ENCODE peak calls at places on chromosome 15, in seven cellular contexts. One of them, this sample, is unnamed.

GRCh38 chr15:69990566-69991391 is 106.9 kb downstream of the TLE3 start:
- DNase-seq in cardiac muscle cell: no peak
- DNase-seq in cardiac fibroblast: no peak
- DNase-seq in WTC11: no peak
- DNase-seq in hepatocyte: no peak
- DNase-seq in fibroblast of the aortic adventitia: no peak
- DNase-seq in endothelial cell of umbilical vein: no peak
- DNase-seq in this sample: no peak

GRCh38 chr15:78929536-78930264 is 15.1 kb downstream of the CTSH start:
- DNase-seq in endothelial cell of umbilical vein: no peak
- DNase-seq in hepatocyte: no peak
- DNase-seq in cardiac muscle cell: no peak
- DNase-seq in fibroblast of the aortic adventitia: no peak
- DNase-seq in WTC11: no peak
- DNase-seq in cardiac fibroblast: no peak
- DNase-seq in this sample: no peak

GRCh38 chr15:36498401-36498800 is 81.0 kb upstream of the CDIN1 start:
- DNase-seq in fibroblast of the aortic adventitia: no peak
- DNase-seq in cardiac fibroblast: peak
- DNase-seq in cardiac muscle cell: no peak
- DNase-seq in WTC11: no peak
- DNase-seq in hepatocyte: no peak
- DNase-seq in endothelial cell of umbilical vein: no peak
- DNase-seq in this sample: no peak

GRCh38 chr15:45451265-45451664 is 71.3 kb downstream of the SLC30A4 start:
- DNase-seq in endothelial cell of umbilical vein: no peak
- DNase-seq in hepatocyte: no peak
- DNase-seq in cardiac fibroblast: no peak
- DNase-seq in WTC11: no peak
- DNase-seq in cardiac muscle cell: no peak
- DNase-seq in fibroblast of the aortic adventitia: no peak
- DNase-seq in this sample: no peak

GRCh38 chr15:93027413-93027812 is 61.6 kb downstream of the RGMA start:
- DNase-seq in hepatocyte: no peak
- DNase-seq in fibroblast of the aortic adventitia: peak
- DNase-seq in cardiac fibroblast: no peak
- DNase-seq in cardiac muscle cell: no peak
- DNase-seq in endothelial cell of umbilical vein: no peak
- DNase-seq in WTC11: no peak
- DNase-seq in this sample: no peak

GRCh38 chr15:61528590-61528929 is 299.5 kb upstream of the RORA start:
- DNase-seq in hepatocyte: no peak
- DNase-seq in cardiac fibroblast: peak
- DNase-seq in endothelial cell of umbilical vein: peak
- DNase-seq in fibroblast of the aortic adventitia: no peak
- DNase-seq in WTC11: no peak
- DNase-seq in cardiac muscle cell: no peak
- DNase-seq in this sample: no peak

GRCh38 chr15:66963710-66964109 is 101.7 kb upstream of the SMAD3 start:
- DNase-seq in cardiac muscle cell: no peak
- DNase-seq in hepatocyte: no peak
- DNase-seq in endothelial cell of umbilical vein: no peak
- DNase-seq in WTC11: no peak
- DNase-seq in fibroblast of the aortic adventitia: no peak
- DNase-seq in cardiac fibroblast: no peak
- DNase-seq in this sample: no peak

GRCh38 chr15:63203451-63204090 is 14.2 kb downstream of the RAB8B start:
- DNase-seq in hepatocyte: no peak
- DNase-seq in WTC11: no peak
- DNase-seq in cardiac fibroblast: no peak
- DNase-seq in fibroblast of the aortic adventitia: no peak
- DNase-seq in cardiac muscle cell: no peak
- DNase-seq in endothelial cell of umbilical vein: no peak
- DNase-seq in this sample: no peak

GRCh38 chr15:38004218-38004848 is 69.9 kb downstream of the TMCO5A start:
- DNase-seq in fibroblast of the aortic adventitia: no peak
- DNase-seq in cardiac fibroblast: no peak
- DNase-seq in cardiac muscle cell: no peak
- DNase-seq in WTC11: no peak
- DNase-seq in hepatocyte: no peak
- DNase-seq in endothelial cell of umbilical vein: no peak
- DNase-seq in this sample: no peak

GRCh38 chr15:28456476-28457395 is 76.0 kb downstream of the GOLGA8G start:
- DNase-seq in WTC11: peak
- DNase-seq in hepatocyte: peak
- DNase-seq in cardiac muscle cell: no peak
- DNase-seq in fibroblast of the aortic adventitia: no peak
- DNase-seq in cardiac fibroblast: no peak
- DNase-seq in endothelial cell of umbilical vein: no peak
- DNase-seq in this sample: peak

GRCh38 chr15:26325495-26325894 is 447.4 kb downstream of the GABRB3 start:
- DNase-seq in fibroblast of the aortic adventitia: no peak
- DNase-seq in WTC11: no peak
- DNase-seq in cardiac fibroblast: no peak
- DNase-seq in cardiac muscle cell: no peak
- DNase-seq in endothelial cell of umbilical vein: no peak
- DNase-seq in hepatocyte: no peak
- DNase-seq in this sample: no peak

GRCh38 chr15:58980351-58980939 is 7.0 kb upstream of the RNF111 start:
- DNase-seq in WTC11: no peak
- DNase-seq in endothelial cell of umbilical vein: peak
- DNase-seq in cardiac fibroblast: peak
- DNase-seq in fibroblast of the aortic adventitia: peak
- DNase-seq in cardiac muscle cell: peak
- DNase-seq in hepatocyte: peak
- DNase-seq in this sample: no peak

GRCh38 chr15:78477295-78477694 is 30.1 kb upstream of the HYKK start:
- DNase-seq in fibroblast of the aortic adventitia: no peak
- DNase-seq in hepatocyte: no peak
- DNase-seq in cardiac fibroblast: no peak
- DNase-seq in cardiac muscle cell: no peak
- DNase-seq in WTC11: no peak
- DNase-seq in endothelial cell of umbilical vein: no peak
- DNase-seq in this sample: no peak

GRCh38 chr15:83305696-83306291 is 21.3 kb upstream of the BNC1 start:
- DNase-seq in cardiac fibroblast: no peak
- DNase-seq in hepatocyte: peak
- DNase-seq in endothelial cell of umbilical vein: no peak
- DNase-seq in cardiac muscle cell: peak
- DNase-seq in WTC11: peak
- DNase-seq in fibroblast of the aortic adventitia: no peak
- DNase-seq in this sample: no peak

GRCh38 chr15:100783760-100784492 is 95.7 kb upstream of the ALDH1A3 start:
- DNase-seq in endothelial cell of umbilical vein: no peak
- DNase-seq in cardiac muscle cell: no peak
- DNase-seq in hepatocyte: no peak
- DNase-seq in cardiac fibroblast: no peak
- DNase-seq in WTC11: peak
- DNase-seq in fibroblast of the aortic adventitia: no peak
- DNase-seq in this sample: peak

GRCh38 chr15:95734422-95735316 is 595.8 kb upstream of the NR2F2 start:
- DNase-seq in fibroblast of the aortic adventitia: peak
- DNase-seq in endothelial cell of umbilical vein: peak
- DNase-seq in hepatocyte: no peak
- DNase-seq in cardiac muscle cell: no peak
- DNase-seq in WTC11: no peak
- DNase-seq in cardiac fibroblast: peak
- DNase-seq in this sample: no peak

GRCh38 chr15:52527898-52528464 is 699 bp downstream of the MYO5A start:
- DNase-seq in hepatocyte: peak
- DNase-seq in WTC11: no peak
- DNase-seq in cardiac fibroblast: peak
- DNase-seq in cardiac muscle cell: peak
- DNase-seq in fibroblast of the aortic adventitia: peak
- DNase-seq in endothelial cell of umbilical vein: peak
- DNase-seq in this sample: no peak

GRCh38 chr15:101307048-101307896 is 12.2 kb upstream of the SNRPA1 start:
- DNase-seq in fibroblast of the aortic adventitia: no peak
- DNase-seq in endothelial cell of umbilical vein: no peak
- DNase-seq in cardiac muscle cell: no peak
- DNase-seq in WTC11: no peak
- DNase-seq in hepatocyte: no peak
- DNase-seq in cardiac fibroblast: no peak
- DNase-seq in this sample: peak

GRCh38 chr15:65355173-65355982 is 22.4 kb downstream of the IGDCC3 start:
- DNase-seq in cardiac muscle cell: peak
- DNase-seq in endothelial cell of umbilical vein: no peak
- DNase-seq in fibroblast of the aortic adventitia: no peak
- DNase-seq in hepatocyte: peak
- DNase-seq in WTC11: no peak
- DNase-seq in cardiac fibroblast: no peak
- DNase-seq in this sample: no peak

GRCh38 chr15:49421991-49422390 is 1.1 kb upstream of the FGF7 start:
- DNase-seq in endothelial cell of umbilical vein: peak
- DNase-seq in fibroblast of the aortic adventitia: peak
- DNase-seq in hepatocyte: peak
- DNase-seq in cardiac muscle cell: peak
- DNase-seq in WTC11: peak
- DNase-seq in cardiac fibroblast: peak
- DNase-seq in this sample: no peak

GRCh38 chr15:57551717-57552677 is 39.7 kb upstream of the MYZAP start:
- DNase-seq in hepatocyte: peak
- DNase-seq in WTC11: peak
- DNase-seq in cardiac muscle cell: peak
- DNase-seq in endothelial cell of umbilical vein: peak
- DNase-seq in cardiac fibroblast: peak
- DNase-seq in fibroblast of the aortic adventitia: peak
- DNase-seq in this sample: peak

GRCh38 chr15:51161491-51162260 is 67.0 kb upstream of the TNFAIP8L3 start:
- DNase-seq in cardiac muscle cell: no peak
- DNase-seq in WTC11: no peak
- DNase-seq in endothelial cell of umbilical vein: no peak
- DNase-seq in cardiac fibroblast: no peak
- DNase-seq in hepatocyte: no peak
- DNase-seq in fibroblast of the aortic adventitia: no peak
- DNase-seq in this sample: no peak

GRCh38 chr15:81982808-81983207 is 63.0 kb downstream of the MEX3B start:
- DNase-seq in fibroblast of the aortic adventitia: no peak
- DNase-seq in endothelial cell of umbilical vein: no peak
- DNase-seq in WTC11: no peak
- DNase-seq in cardiac muscle cell: no peak
- DNase-seq in hepatocyte: no peak
- DNase-seq in cardiac fibroblast: no peak
- DNase-seq in this sample: no peak
- TF ChIP-seq CTCF in fibroblast of the aortic adventitia: no peak
- TF ChIP-seq CTCF in endothelial cell of umbilical vein: no peak
- TF ChIP-seq CTCF in WTC11: no peak
- TF ChIP-seq CTCF in cardiac muscle cell: no peak
- TF ChIP-seq CTCF in hepatocyte: no peak
- TF ChIP-seq CTCF in cardiac fibroblast: no peak
- TF ChIP-seq CTCF in this sample: no peak

GRCh38 chr15:60208708-60209107 is 189.1 kb downstream of the ANXA2 start:
- DNase-seq in endothelial cell of umbilical vein: no peak
- DNase-seq in cardiac muscle cell: peak
- DNase-seq in cardiac fibroblast: peak
- DNase-seq in fibroblast of the aortic adventitia: peak
- DNase-seq in WTC11: no peak
- DNase-seq in hepatocyte: no peak
- DNase-seq in this sample: no peak

GRCh38 chr15:60215225-60215963 is 182.4 kb downstream of the ANXA2 start:
- DNase-seq in hepatocyte: no peak
- DNase-seq in endothelial cell of umbilical vein: no peak
- DNase-seq in fibroblast of the aortic adventitia: no peak
- DNase-seq in WTC11: no peak
- DNase-seq in cardiac fibroblast: no peak
- DNase-seq in cardiac muscle cell: no peak
- DNase-seq in this sample: no peak

GRCh38 chr15:60214201-60214600 is 183.6 kb downstream of the ANXA2 start:
- DNase-seq in fibroblast of the aortic adventitia: no peak
- DNase-seq in cardiac muscle cell: no peak
- DNase-seq in WTC11: no peak
- DNase-seq in hepatocyte: no peak
- DNase-seq in endothelial cell of umbilical vein: no peak
- DNase-seq in cardiac fibroblast: no peak
- DNase-seq in this sample: no peak

GRCh38 chr15:60213377-60214010 is 184.3 kb downstream of the ANXA2 start:
- DNase-seq in fibroblast of the aortic adventitia: no peak
- DNase-seq in cardiac muscle cell: no peak
- DNase-seq in endothelial cell of umbilical vein: no peak
- DNase-seq in hepatocyte: no peak
- DNase-seq in WTC11: no peak
- DNase-seq in cardiac fibroblast: no peak
- DNase-seq in this sample: no peak

GRCh38 chr15:60212536-60212935 is 185.2 kb downstream of the ANXA2 start:
- DNase-seq in endothelial cell of umbilical vein: no peak
- DNase-seq in cardiac muscle cell: no peak
- DNase-seq in hepatocyte: no peak
- DNase-seq in WTC11: peak
- DNase-seq in fibroblast of the aortic adventitia: no peak
- DNase-seq in cardiac fibroblast: no peak
- DNase-seq in this sample: no peak
- TF ChIP-seq CTCF in endothelial cell of umbilical vein: no peak
- TF ChIP-seq CTCF in cardiac muscle cell: no peak
- TF ChIP-seq CTCF in hepatocyte: no peak
- TF ChIP-seq CTCF in WTC11: no peak
- TF ChIP-seq CTCF in fibroblast of the aortic adventitia: no peak
- TF ChIP-seq CTCF in cardiac fibroblast: no peak
- TF ChIP-seq CTCF in this sample: no peak

DNA sequence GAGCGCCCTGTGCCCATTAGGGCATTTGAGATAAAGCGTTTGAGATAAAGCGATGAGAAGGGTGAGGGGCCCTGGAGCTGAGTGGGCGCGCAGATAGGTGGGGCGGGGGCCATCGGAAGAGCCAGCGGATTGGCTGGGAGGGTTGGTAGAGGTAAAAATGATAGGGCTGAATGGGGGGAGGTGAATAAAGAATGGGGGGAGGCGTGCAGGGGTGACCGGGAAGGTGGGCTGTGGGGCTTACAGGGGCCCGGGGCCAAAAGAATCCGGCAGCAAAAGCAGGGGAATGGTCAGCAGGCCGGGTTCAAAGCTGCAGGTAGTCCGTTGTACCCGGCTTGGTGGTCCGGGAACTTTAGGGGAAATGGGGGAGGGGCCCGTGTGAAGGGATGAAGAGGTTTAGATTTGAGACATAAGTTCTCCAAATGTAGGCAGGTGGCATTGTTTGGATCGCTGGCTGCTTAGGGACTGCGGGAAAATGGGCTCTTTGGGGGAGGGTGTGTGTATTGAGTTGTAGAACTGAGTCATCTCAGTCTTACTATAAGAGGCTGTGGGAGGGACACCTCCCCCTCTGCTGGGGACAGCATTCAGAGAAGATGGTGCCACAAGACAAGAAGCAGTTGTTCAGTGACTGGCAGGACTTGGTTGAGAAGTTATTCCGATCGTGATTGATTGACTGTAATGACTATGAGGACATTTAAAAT is 623 bp downstream of the ARID3B start:
- DNase-seq in cardiac fibroblast: peak
- DNase-seq in cardiac muscle cell: peak
- DNase-seq in hepatocyte: peak
- DNase-seq in fibroblast of the aortic adventitia: peak
- DNase-seq in endothelial cell of umbilical vein: peak
- DNase-seq in WTC11: no peak
- DNase-seq in this sample: no peak
- TF ChIP-seq CTCF in cardiac fibroblast: no peak
- TF ChIP-seq CTCF in cardiac muscle cell: no peak
- TF ChIP-seq CTCF in hepatocyte: no peak
- TF ChIP-seq CTCF in fibroblast of the aortic adventitia: no peak
- TF ChIP-seq CTCF in endothelial cell of umbilical vein: no peak
- TF ChIP-seq CTCF in WTC11: no peak
- TF ChIP-seq CTCF in this sample: no peak

GRCh38 chr15:33612721-33613304 is 302.0 kb downstream of the RYR3 start:
- DNase-seq in cardiac fibroblast: no peak
- DNase-seq in endothelial cell of umbilical vein: no peak
- DNase-seq in WTC11: no peak
- DNase-seq in fibroblast of the aortic adventitia: no peak
- DNase-seq in hepatocyte: no peak
- DNase-seq in cardiac muscle cell: no peak
- DNase-seq in this sample: no peak

GRCh38 chr15:33608714-33609113 is 297.9 kb downstream of the RYR3 start:
- DNase-seq in cardiac muscle cell: peak
- DNase-seq in hepatocyte: peak
- DNase-seq in WTC11: no peak
- DNase-seq in cardiac fibroblast: no peak
- DNase-seq in endothelial cell of umbilical vein: no peak
- DNase-seq in fibroblast of the aortic adventitia: no peak
- DNase-seq in this sample: no peak
- TF ChIP-seq CTCF in cardiac muscle cell: no peak
- TF ChIP-seq CTCF in hepatocyte: peak
- TF ChIP-seq CTCF in WTC11: no peak
- TF ChIP-seq CTCF in cardiac fibroblast: peak
- TF ChIP-seq CTCF in endothelial cell of umbilical vein: no peak
- TF ChIP-seq CTCF in fibroblast of the aortic adventitia: peak
- TF ChIP-seq CTCF in this sample: no peak

This sample was measured in mesothelial cell of epicardium.